ENCODE peak calls at places on chromosomes 3 and 15, in four cellular contexts. S is GM23248, F is Peyer's patch, T is fibroblast of lung. U is an unnamed sample.

GRCh38 chr3:8239718-8240698 is 261.6 kb upstream of the LMCD1 start:
- DNase-seq in F (no peak), S (peak), T (peak), U (no peak)

GRCh38 chr15:42102646-42103235 is 8.4 kb upstream of the PLA2G4D start:
- DNase-seq in T (peak), S (peak), F (no peak), U (no peak)

GRCh38 chr3:10351013-10351735 is 30.3 kb upstream of the SEC13 start:
- DNase-seq in S (no peak), T (no peak), F (peak), U (no peak)

GRCh38 chr15:33158359-33158758 is 36.2 kb downstream of the FMN1 start:
- DNase-seq in T (no peak), F (no peak), S (no peak), U (no peak)

GRCh38 chr3:181326637-181327223 is 337.2 kb upstream of the DNAJC19 start:
- DNase-seq in S (peak), T (peak), F (no peak), U (no peak)

GRCh38 chr15:82538961-82539689 is 1.1 kb downstream of the RPS17 start:
- DNase-seq in S (peak), F (no peak), T (no peak), U (no peak)

GRCh38 chr3:64380539-64380938 is 155.3 kb upstream of the PRICKLE2 start:
- DNase-seq in F (no peak), T (no peak), S (no peak), U (no peak)

GRCh38 chr15:23467110-23467600 is 20.1 kb upstream of the GOLGA6L2 start:
- DNase-seq in F (no peak), T (peak), S (peak), U (no peak)

GRCh38 chr3:38005076-38006020 is 14.8 kb downstream of the VILL start:
- DNase-seq in T (no peak), F (peak), S (no peak), U (peak)

GRCh38 chr3:121626495-121626894 is 33.3 kb downstream of the FBXO40 start:
- DNase-seq in T (no peak), S (no peak), F (no peak), U (no peak)

GRCh38 chr3:121627211-121627610 is 33.5 kb downstream of the HCLS1 start:
- DNase-seq in T (no peak), S (no peak), F (no peak), U (no peak)

GRCh38 chr3:121627622-121628021 is 33.1 kb downstream of the HCLS1 start:
- DNase-seq in T (no peak), F (no peak), S (no peak), U (no peak)

GRCh38 chr3:121629601-121630000 is 31.1 kb downstream of the HCLS1 start:
- DNase-seq in T (no peak), S (no peak), F (no peak), U (no peak)

DNA sequence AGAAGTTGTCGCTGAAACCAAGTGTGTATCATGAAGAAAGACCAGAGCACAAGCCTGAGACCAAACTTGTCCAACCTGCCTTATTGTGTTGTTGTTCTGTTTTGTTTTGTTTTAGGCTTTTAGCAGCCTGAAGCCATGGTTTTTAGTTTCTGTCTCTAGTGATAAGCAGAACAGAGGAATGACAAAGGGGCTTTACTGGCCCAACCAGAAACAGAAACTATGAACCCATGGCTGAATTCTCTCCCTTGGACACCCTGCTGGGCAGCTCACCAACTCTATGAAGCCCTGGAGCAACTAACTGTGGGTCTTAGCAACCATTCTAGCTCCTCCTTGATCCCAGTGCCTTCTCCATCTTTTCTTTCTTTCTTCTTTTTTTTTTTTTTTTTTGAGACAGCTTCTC is 30.3 kb downstream of the HCLS1 start:
- DNase-seq in F (no peak), S (no peak), T (no peak), U (no peak)
- H3K27ac ChIP-seq in F (no peak), S (no peak), T (no peak), U (no peak)

GRCh38 chr3:20564966-20565365 is 379.0 kb upstream of the SGO1 start:
- DNase-seq in T (no peak), S (peak), F (no peak), U (no peak)
- H3K27ac ChIP-seq in T (no peak), S (no peak), F (no peak), U (no peak)

GRCh38 chr3:66561374-66561773 is 60.6 kb upstream of the LRIG1 start:
- DNase-seq in S (peak), T (no peak), F (no peak), U (no peak)

GRCh38 chr3:66567066-66567465 is 66.2 kb upstream of the LRIG1 start:
- DNase-seq in T (peak), S (no peak), F (no peak), U (no peak)

DNA sequence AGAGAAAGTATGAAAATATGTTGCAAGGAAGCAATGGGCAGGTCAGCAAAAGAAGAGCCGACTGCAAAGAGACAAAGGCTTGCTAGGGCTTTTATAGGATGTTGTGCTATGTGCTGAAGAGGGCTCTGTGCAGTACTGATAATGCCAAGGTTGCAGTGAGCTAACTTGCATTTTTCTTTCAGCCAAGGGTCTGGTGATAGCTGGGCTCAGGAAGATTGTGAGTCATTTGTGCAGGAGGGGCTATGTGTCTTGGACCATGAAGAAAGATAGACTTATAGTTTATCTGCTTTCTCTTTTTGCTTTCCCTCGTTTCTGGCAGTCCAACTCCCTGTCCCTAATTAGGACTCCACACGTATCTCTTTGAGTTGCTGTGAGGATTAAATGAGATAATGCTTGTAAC is 64.5 kb upstream of the LRIG1 start:
- DNase-seq in F (no peak), T (no peak), S (no peak), U (no peak)
- H3K27ac ChIP-seq in F (no peak), T (no peak), S (no peak), U (no peak)

DNA sequence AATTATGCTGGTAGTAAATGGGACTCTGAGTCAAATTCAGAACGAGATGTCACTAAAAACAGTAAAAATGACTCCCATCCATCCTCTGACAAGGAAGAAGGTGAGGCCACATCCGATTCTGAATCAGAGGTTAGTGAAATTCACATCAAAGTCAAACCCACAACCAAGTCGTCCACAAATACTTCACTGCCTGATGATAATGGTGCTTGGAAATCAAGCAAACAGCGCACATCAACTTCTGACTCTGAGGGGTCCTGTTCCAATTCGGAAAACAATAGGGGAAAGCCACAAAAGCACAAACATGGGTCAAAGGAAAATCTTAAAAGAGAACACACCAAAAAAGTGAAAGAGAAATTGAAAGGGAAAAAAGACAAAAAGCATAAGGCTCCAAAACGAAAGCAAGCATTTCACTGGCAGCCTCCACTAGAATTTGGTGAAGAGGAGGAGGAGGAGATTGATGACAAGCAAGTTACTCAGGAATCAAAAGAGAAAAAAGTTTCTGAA is 15.1 kb upstream of the ZBTB47 start:
- DNase-seq in F (no peak), T (no peak), S (peak), U (no peak)
- H3K27ac ChIP-seq in F (peak), T (peak), S (peak), U (peak)

U was measured in caudate nucleus.